ENCODE peak calls at places on chromosome 12, in six cellular contexts. Y is psoas muscle; I is NCI-H1092; Z is neural crest cell; D is foreskin melanocyte; A is activated gamma-delta T cell treated with anti-CD3 and anti-CD28 coated beads, Interleukin-2, amount 50 U/mL, for 16 hours. L is an unnamed sample.

GRCh38 chr12:39646963-39647362 is 27.4 kb upstream of the ABCD2 start:
- DNase-seq in Z (no peak), I (no peak), Y (no peak), A (no peak), D (no peak), L (no peak)

GRCh38 chr12:90124289-90124688 is 415.7 kb upstream of the ATP2B1 start:
- DNase-seq in I (no peak), D (no peak), A (no peak), Z (no peak), Y (no peak), L (no peak)

GRCh38 chr12:112815589-112816321 is 24.2 kb downstream of the RPH3A start:
- DNase-seq in I (no peak), D (no peak), Y (no peak), A (no peak), Z (no peak), L (no peak)

GRCh38 chr12:40286583-40286982 is 61.8 kb downstream of the LRRK2 start:
- DNase-seq in Y (no peak), I (no peak), A (no peak), Z (no peak), D (no peak), L (no peak)

GRCh38 chr12:92603741-92604432 is 98.9 kb upstream of the PLEKHG7 start:
- DNase-seq in Z (no peak), D (no peak), A (no peak), Y (no peak), I (no peak), L (no peak)

GRCh38 chr12:112852127-112852526 is 54.6 kb upstream of the OAS1 start:
- DNase-seq in I (no peak), Y (no peak), D (no peak), Z (no peak), A (no peak), L (no peak)

GRCh38 chr12:6141048-6141447 is 16.6 kb upstream of the VWF start:
- DNase-seq in Z (no peak), Y (no peak), A (no peak), I (no peak), D (no peak), L (peak)

GRCh38 chr12:109467978-109468676 is 9.0 kb downstream of the KCTD10 start:
- DNase-seq in A (no peak), I (no peak), Y (no peak), D (no peak), Z (no peak), L (no peak)

GRCh38 chr12:55067701-55068100 is 47.9 kb downstream of the NEUROD4 start:
- DNase-seq in A (no peak), D (no peak), I (no peak), Y (no peak), Z (no peak), L (no peak)

GRCh38 chr12:89162704-89163261 is 189.5 kb downstream of the DUSP6 start:
- DNase-seq in Y (peak), D (peak), Z (no peak), A (no peak), I (no peak), L (peak)

GRCh38 chr12:106415134-106415533 is 57.6 kb downstream of the POLR3B start:
- DNase-seq in I (no peak), Z (no peak), Y (no peak), A (no peak), D (peak), L (no peak)

GRCh38 chr12:24066865-24067264 is 117.4 kb upstream of the SOX5 start:
- DNase-seq in Z (no peak), A (no peak), D (no peak), I (no peak), Y (no peak), L (no peak)

GRCh38 chr12:46783881-46784280 is 41.9 kb downstream of the SLC38A4 start:
- DNase-seq in A (no peak), D (no peak), I (no peak), Z (no peak), Y (no peak), L (no peak)

GRCh38 chr12:118358607-118359540 is 13.8 kb downstream of the TAOK3 start:
- DNase-seq in Z (no peak), D (no peak), Y (no peak), I (no peak), A (no peak), L (no peak)

GRCh38 chr12:131456301-131457027 is 254.4 kb upstream of the SFSWAP start:
- DNase-seq in I (no peak), A (no peak), Y (no peak), D (no peak), Z (no peak), L (no peak)

GRCh38 chr12:32906407-32907165 is 10.0 kb upstream of the PKP2 start:
- DNase-seq in I (no peak), Y (no peak), D (no peak), Z (no peak), A (no peak), L (no peak)

GRCh38 chr12:106841471-106842302 is 67.2 kb downstream of the RIC8B start:
- DNase-seq in D (peak), Y (no peak), I (no peak), A (peak), Z (peak), L (no peak)

GRCh38 chr12:100199347-100200136 is 1.1 kb upstream of the ACTR6 start:
- DNase-seq in A (peak), D (no peak), Z (peak), Y (peak), I (peak), L (no peak)

GRCh38 chr12:127628655-127629054 is 638.3 kb upstream of the TMEM132C start:
- DNase-seq in D (no peak), A (no peak), I (no peak), Z (no peak), Y (no peak), L (no peak)

GRCh38 chr12:75953312-75953906 is 78.2 kb downstream of the PHLDA1 start:
- DNase-seq in I (no peak), Z (no peak), A (no peak), Y (no peak), D (no peak), L (no peak)

GRCh38 chr12:21129906-21130305 is 1.1 kb upstream of the SLCO1B1 start:
- DNase-seq in Y (no peak), I (no peak), D (no peak), A (no peak), Z (no peak), L (no peak)

GRCh38 chr12:42590324-42590934 is 883 bp upstream of the PRICKLE1 start:
- DNase-seq in Z (no peak), Y (peak), I (no peak), A (no peak), D (no peak), L (no peak)

GRCh38 chr12:69904761-69905160 is 79.7 kb downstream of the MYRFL start:
- DNase-seq in A (no peak), Y (no peak), Z (no peak), I (no peak), D (no peak), L (no peak)

GRCh38 chr12:71900091-71900490 is 38.6 kb upstream of the TPH2 start:
- DNase-seq in D (no peak), I (no peak), Z (no peak), A (no peak), Y (no peak), L (no peak)

GRCh38 chr12:49451468-49452259 is 84.4 kb downstream of the SPATS2 start:
- DNase-seq in I (no peak), Z (no peak), Y (no peak), A (no peak), D (no peak), L (no peak)

GRCh38 chr12:58764100-58764953 is 156.0 kb downstream of the LRIG3 start:
- DNase-seq in Z (no peak), Y (peak), D (peak), I (no peak), A (no peak), L (no peak)

GRCh38 chr12:57200497-57200896 is 16.1 kb upstream of the NXPH4 start:
- DNase-seq in I (no peak), D (no peak), Y (no peak), Z (no peak), A (no peak), L (no peak)